ENCODE peak calls at places on chromosomes 13 and 19, in six cellular contexts. O, H, X, E, R and W are unnamed samples.
A peak's percentile ranks its signal among the peaks of the same experiment; 100 is the strongest.

GRCh38 chr13:22455036-22455435 is 725.7 kb upstream of the SGCG start:
- DNase-seq in R (no peak), O (no peak), H (no peak), X (no peak), E (no peak), W (no peak)

GRCh38 chr19:8148410-8149231 is 771 bp downstream of the FBN3 start:
- DNase-seq in H (peak; percentile 58), E (no peak), R (peak; percentile 24), X (no peak), O (no peak), W (no peak)

GRCh38 chr19:17610384-17610783 is 54.9 kb downstream of the COLGALT1 start:
- DNase-seq in E (no peak), O (no peak), R (peak; percentile 28), H (no peak), X (no peak), W (no peak)

GRCh38 chr19:13164370-13165090 is 14.3 kb downstream of the IER2 start:
- DNase-seq in H (peak; percentile 69), X (no peak), O (peak; percentile 69), R (no peak), E (peak; percentile 91), W (peak; percentile 46)

GRCh38 chr19:41882568-41883462 is at the start of gene ARHGEF1:
- DNase-seq in O (peak; percentile 56), R (no peak), X (peak; percentile 81), H (peak; percentile 83), E (peak; percentile 78), W (peak; percentile 60)

GRCh38 chr13:73914119-73914518 is 220.1 kb downstream of the KLF12 start:
- DNase-seq in H (no peak), E (peak; percentile 36), O (peak; percentile 17), X (no peak), R (no peak), W (no peak)

GRCh38 chr19:46850228-46851203 is at the start of gene AP2S1:
- DNase-seq in X (peak; percentile 86), E (peak; percentile 97), O (peak; percentile 95), R (peak; percentile 99), H (peak; percentile 94), W (peak; percentile 88)

GRCh38 chr13:58018020-58018419 is 386.5 kb downstream of the PCDH17 start:
- DNase-seq in O (no peak), X (no peak), E (no peak), H (no peak), R (no peak), W (no peak)

GRCh38 chr13:76993021-76993420 is 1.1 kb downstream of the CLN5 start:
- DNase-seq in R (no peak), H (no peak), X (no peak), O (no peak), E (no peak), W (no peak)

GRCh38 chr13:31045621-31046081 is 113.2 kb downstream of the TEX26 start:
- DNase-seq in E (peak; percentile 75), R (peak; percentile 94), H (peak; percentile 88), X (no peak), O (peak; percentile 39), W (no peak)

GRCh38 chr19:1394252-1395193 is 6.8 kb downstream of the GAMT start:
- DNase-seq in E (no peak), O (no peak), X (peak; percentile 81), H (no peak), R (no peak), W (no peak)

GRCh38 chr13:38386421-38386820 is 36.8 kb downstream of the UFM1 start:
- DNase-seq in H (no peak), O (no peak), E (no peak), R (no peak), X (no peak), W (no peak)

GRCh38 chr19:7004313-7004931 is 16.8 kb downstream of the MBD3L2B start:
- DNase-seq in R (peak; percentile 34), H (no peak), O (no peak), X (no peak), E (no peak), W (no peak)

GRCh38 chr19:31448221-31448657 is 99.0 kb upstream of the TSHZ3 start:
- DNase-seq in E (peak; percentile 89), X (no peak), R (no peak), H (peak; percentile 53), O (peak; percentile 62), W (no peak)

GRCh38 chr13:82878536-82878935 is 1003.7 kb downstream of the SLITRK1 start:
- DNase-seq in E (no peak), H (no peak), O (no peak), R (no peak), X (no peak), W (no peak)

GRCh38 chr19:48970923-48971395 is 5.8 kb downstream of the FTL start:
- DNase-seq in X (peak; percentile 95), R (no peak), E (peak; percentile 78), H (peak; percentile 90), O (peak; percentile 90), W (peak; percentile 67)

GRCh38 chr19:1067341-1068103 is 555 bp downstream of the ARHGAP45 start:
- DNase-seq in E (no peak), H (peak; percentile 48), R (no peak), X (no peak), O (no peak), W (peak; percentile 77)

GRCh38 chr13:106113796-106114195 is 421.7 kb downstream of the EFNB2 start:
- DNase-seq in H (no peak), X (no peak), O (no peak), E (no peak), R (no peak), W (no peak)

GRCh38 chr19:48896191-48896720 is 2.3 kb downstream of the TULP2 start:
- DNase-seq in R (no peak), H (peak; percentile 72), E (peak; percentile 75), X (peak; percentile 63), O (peak; percentile 85), W (no peak)

GRCh38 chr19:14059093-14059480 is 2.8 kb downstream of the PALM3 start:
- DNase-seq in O (no peak), E (no peak), X (no peak), H (no peak), R (no peak), W (peak; percentile 43)

GRCh38 chr19:56838680-56838929 is 1.9 kb downstream of the PEG3 start:
- DNase-seq in X (no peak), O (no peak), H (no peak), R (no peak), E (no peak), W (no peak)

GRCh38 chr19:42601811-42602443 is 7.2 kb upstream of the CEACAM8 start:
- DNase-seq in E (no peak), X (no peak), R (no peak), H (no peak), O (no peak), W (no peak)

GRCh38 chr13:105814219-105814901 is 721.1 kb downstream of the EFNB2 start:
- DNase-seq in E (no peak), R (peak; percentile 12), O (no peak), H (no peak), X (no peak), W (no peak)

GRCh38 chr13:90445179-90445578 is 902.3 kb upstream of the MIR17HG start:
- DNase-seq in H (no peak), O (no peak), X (no peak), E (no peak), R (peak; percentile 10), W (no peak)

GRCh38 chr13:114044486-114044885 is 70.6 kb upstream of the C13orf46 start:
- DNase-seq in E (no peak), O (no peak), R (no peak), H (no peak), X (no peak), W (no peak)

DNA sequence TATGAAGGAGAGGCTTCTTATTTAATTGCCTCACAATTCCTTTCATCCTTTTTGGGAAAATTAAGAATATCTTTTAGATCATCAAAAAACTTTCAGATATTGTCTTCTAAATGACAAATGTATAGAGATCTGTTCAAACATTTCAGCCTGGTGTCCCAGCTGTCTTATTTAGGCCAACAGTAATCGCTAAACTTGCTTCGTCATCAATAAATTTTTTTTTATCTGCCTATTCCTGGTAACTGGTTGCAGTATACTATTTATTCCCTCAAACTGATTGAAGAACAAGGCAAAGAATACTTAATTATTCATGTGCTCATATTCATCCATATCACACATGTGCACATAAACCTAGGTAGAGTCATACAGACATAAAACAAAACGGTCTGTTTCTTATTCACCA is 5.3 kb upstream of the MYO16 start:
- DNase-seq in R (no peak), O (no peak), E (no peak), X (no peak), H (no peak), W (no peak)
- H3K9me3 ChIP-seq in R (no peaks in the 10 kb centered on the region), O (no peaks in the 10 kb centered on the region), E (no peaks in the 10 kb centered on the region), X (no peaks in the 10 kb centered on the region), H (no peaks in the 10 kb centered on the region), W (peaks cover 3% of the 10 kb centered on the region)

GRCh38 chr19:2788237-2788636 is 2.9 kb downstream of the THOP1 start:
- DNase-seq in H (no peak), O (no peak), E (no peak), X (no peak), R (no peak), W (no peak)
- H3K9me3 ChIP-seq in H (no peaks in the 10 kb centered on the region), O (no peaks in the 10 kb centered on the region), E (no peaks in the 10 kb centered on the region), X (no peaks in the 10 kb centered on the region), R (no peaks in the 10 kb centered on the region), W (no peaks in the 10 kb centered on the region)

DNA sequence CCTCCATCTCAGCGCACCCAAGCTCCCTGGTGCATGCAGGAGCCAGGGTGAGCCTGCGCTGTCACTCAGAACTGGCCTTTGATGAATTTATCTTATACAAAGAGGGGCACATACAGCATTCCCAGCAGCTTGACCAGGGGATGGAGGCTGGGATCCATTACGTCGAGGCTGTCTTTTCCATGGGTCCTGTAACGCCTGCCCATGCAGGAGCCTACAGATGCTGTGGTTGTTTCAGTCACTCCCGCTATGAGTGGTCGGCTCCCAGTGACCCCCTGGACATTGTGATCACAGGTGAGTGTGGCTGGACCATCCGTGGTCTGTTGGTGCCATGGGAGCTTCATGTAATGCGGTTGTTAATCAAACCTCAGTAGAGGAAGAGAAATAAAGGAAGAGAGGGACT is 33.0 kb downstream of the LAIR2 start:
- DNase-seq in E (no peak), H (no peak), O (no peak), R (no peak), X (no peak), W (no peak)
- H3K9me3 ChIP-seq in E (no peaks in the 10 kb centered on the region), H (no peaks in the 10 kb centered on the region), O (no peaks in the 10 kb centered on the region), R (no peaks in the 10 kb centered on the region), X (no peaks in the 10 kb centered on the region), W (no peaks in the 10 kb centered on the region)

GRCh38 chr19:9309139-9309973 is at the start of gene ZNF699:
- DNase-seq in O (peak; percentile 99), X (peak; percentile 97), R (peak; percentile 96), H (peak; percentile 99), E (peak; percentile 100), W (peak; percentile 96)

GRCh38 chr19:9306443-9306842 is 3.2 kb downstream of the ZNF699 start:
- DNase-seq in O (no peak), R (no peak), E (no peak), H (no peak), X (no peak), W (no peak)

GRCh38 chr19:9309974-9310446 is 372 bp upstream of the ZNF699 start:
- DNase-seq in H (peak; percentile 94), E (peak; percentile 95), R (peak; percentile 91), X (no peak), O (peak; percentile 96), W (peak; percentile 68)

GRCh38 chr19:9313756-9314155 is 4.1 kb upstream of the ZNF699 start:
- DNase-seq in E (no peak), R (no peak), H (no peak), O (no peak), X (no peak), W (no peak)

DNA sequence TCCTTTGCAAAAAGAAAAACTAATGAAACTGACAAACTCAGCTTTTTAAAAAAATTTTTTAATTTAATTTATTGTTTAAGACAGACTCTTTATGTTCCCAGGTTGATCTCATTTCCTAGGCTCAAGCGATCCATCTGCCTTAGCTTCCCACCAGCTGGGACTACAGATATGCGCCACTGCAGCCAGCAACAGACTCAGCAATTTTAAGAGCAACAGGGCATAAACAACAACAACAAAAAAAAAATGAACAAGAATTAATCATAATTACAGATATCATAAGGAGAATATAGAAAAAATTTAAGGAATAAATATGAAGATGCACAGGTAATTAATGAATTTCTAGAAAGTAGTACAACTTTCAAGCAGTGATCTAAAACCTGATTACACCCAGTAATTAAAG is 1.5 kb downstream of the ZNF699 start:
- DNase-seq in X (no peak), H (no peak), E (no peak), O (no peak), R (no peak), W (no peak)
- H3K9me3 ChIP-seq in X (no peaks in the 10 kb centered on the region), H (no peaks in the 10 kb centered on the region), E (no peaks in the 10 kb centered on the region), O (peaks cover 13% of the 10 kb centered on the region), R (peaks cover 4% of the 10 kb centered on the region), W (no peaks in the 10 kb centered on the region)